ENCODE peak calls at places on chromosomes 16 and 17, in six cellular contexts. L, Z, V, X, U and O are unnamed samples.
A peak's percentile ranks its signal among the peaks of the same experiment; 100 is the strongest.

GRCh38 chr16:81625544-81626152 is 153.4 kb upstream of the PLCG2 start:
- DNase-seq in L (no peak), X (no peak), U (peak; percentile 78), V (no peak), Z (peak; percentile 71), O (peak; percentile 65)

GRCh38 chr17:37039269-37039668 is 90.5 kb downstream of the AATF start:
- DNase-seq in V (no peak), L (no peak), X (no peak), Z (no peak), U (no peak), O (no peak)

GRCh38 chr16:1890701-1891035 is 18.7 kb upstream of the MEIOB start:
- DNase-seq in L (no peak), Z (no peak), X (no peak), V (no peak), U (no peak), O (no peak)

GRCh38 chr17:76056882-76057281 is 15.4 kb downstream of the SRP68 start:
- DNase-seq in X (no peak), U (no peak), L (no peak), V (no peak), Z (no peak), O (no peak)

GRCh38 chr16:19808061-19808621 is 76.5 kb downstream of the GPRC5B start:
- DNase-seq in L (no peak), X (no peak), V (no peak), U (no peak), Z (no peak), O (no peak)

GRCh38 chr17:46811978-46812583 is 6.4 kb downstream of the WNT3 start:
- DNase-seq in X (no peak), V (no peak), Z (peak; percentile 80), L (no peak), U (peak; percentile 86), O (peak; percentile 83)

GRCh38 chr17:2388705-2389099 is 12.2 kb downstream of the MNT start:
- DNase-seq in X (no peak), L (no peak), U (no peak), V (no peak), Z (no peak), O (no peak)

GRCh38 chr16:87263418-87264052 is 53.7 kb downstream of the C16orf95 start:
- DNase-seq in L (no peak), X (no peak), Z (peak; percentile 17), V (no peak), U (peak; percentile 55), O (peak; percentile 13)

GRCh38 chr16:67305216-67306071 is 21.1 kb downstream of the KCTD19 start:
- DNase-seq in X (no peak), Z (no peak), U (no peak), V (no peak), L (no peak), O (no peak)

GRCh38 chr16:3850544-3850899 is 30.0 kb downstream of the CREBBP start:
- DNase-seq in V (no peak), L (no peak), U (no peak), Z (no peak), X (no peak), O (no peak)

GRCh38 chr16:4115941-4116327 is 308 bp downstream of the ADCY9 start:
- DNase-seq in L (no peak), V (no peak), Z (no peak), X (no peak), U (no peak), O (no peak)

GRCh38 chr16:12688972-12689850 is 114.5 kb downstream of the CPPED1 start:
- DNase-seq in L (peak; percentile 12), V (no peak), X (no peak), U (no peak), Z (no peak), O (no peak)

GRCh38 chr17:40301315-40301714 is 7.7 kb upstream of the RARA start:
- DNase-seq in V (no peak), X (no peak), U (no peak), L (no peak), Z (no peak), O (no peak)

GRCh38 chr17:57442914-57443571 is 186.7 kb downstream of the MSI2 start:
- DNase-seq in Z (peak; percentile 62), X (peak; percentile 28), V (peak; percentile 80), L (peak; percentile 76), U (peak; percentile 34), O (peak; percentile 33)

GRCh38 chr16:1280783-1281182 is 24.9 kb downstream of the TPSD1 start:
- DNase-seq in X (no peak), L (no peak), Z (no peak), U (no peak), V (no peak), O (no peak)

GRCh38 chr17:56966277-56966676 is 5.4 kb upstream of the COIL start:
- DNase-seq in X (no peak), U (no peak), L (no peak), V (no peak), Z (no peak), O (no peak)

GRCh38 chr16:29985271-29985811 is 10.1 kb downstream of the HIRIP3 start:
- DNase-seq in L (no peak), U (no peak), X (no peak), V (no peak), Z (no peak), O (no peak)

GRCh38 chr17:17108681-17109049 is 66.4 kb downstream of the MPRIP start:
- DNase-seq in Z (peak; percentile 21), X (no peak), L (no peak), V (no peak), U (no peak), O (no peak)

GRCh38 chr16:28212532-28212873 is 738 bp upstream of the XPO6 start:
- DNase-seq in L (no peak), V (no peak), U (no peak), Z (peak; percentile 61), X (no peak), O (peak; percentile 60)

GRCh38 chr17:76736349-76737081 is 616 bp downstream of the SRSF2 start:
- DNase-seq in L (peak; percentile 74), U (peak; percentile 75), V (no peak), X (no peak), Z (peak; percentile 87), O (peak; percentile 77)